ENCODE peak calls at places on chromosomes 3 and 15, in six cellular contexts. W is IMR-90, R is K562, T is HepG2, I is GM12878, B is A549. Z is an unnamed sample.

GRCh38 chr15:71273731-71274447 is 158.6 kb downstream of the THSD4 start:
- DNase-seq in W (no peak), R (no peak), T (no peak), I (no peak), B (no peak), Z (no peak)

GRCh38 chr3:40843851-40844548 is 319.2 kb downstream of the ZNF621 start:
- DNase-seq in W (no peak), R (no peak), T (peak; percentile 55), I (no peak), B (no peak), Z (no peak)

GRCh38 chr3:181610083-181610972 is 101.4 kb upstream of the SOX2 start:
- DNase-seq in W (no peak), R (no peak), T (no peak), I (no peak), B (no peak), Z (no peak)

GRCh38 chr15:70319466-70319865 is 221.7 kb upstream of the TLE3 start:
- DNase-seq in W (no peak), R (no peak), T (no peak), I (peak; percentile 86), B (no peak), Z (no peak)

GRCh38 chr15:63349156-63349555 is 32.5 kb downstream of the CA12 start:
- DNase-seq in W (no peak), R (no peak), T (no peak), I (no peak), B (no peak), Z (no peak)

GRCh38 chr3:107994954-107995715 is 95.7 kb downstream of the CD47 start:
- DNase-seq in W (no peak), R (no peak), T (no peak), I (no peak), B (no peak), Z (no peak)

GRCh38 chr3:194045289-194045688 is 90.7 kb upstream of the HES1 start:
- DNase-seq in W (no peak), R (no peak), T (no peak), I (peak; percentile 41), B (no peak), Z (no peak)

GRCh38 chr15:83973816-83974215 is 261.8 kb upstream of the GOLGA6L4 start:
- DNase-seq in W (peak; percentile 4), R (peak; percentile 21), T (peak; percentile 2), I (no peak), B (peak; percentile 12), Z (peak; percentile 56)

GRCh38 chr3:88589131-88589530 is 439.4 kb downstream of the C3orf38 start:
- DNase-seq in W (no peak), R (no peak), T (no peak), I (no peak), B (no peak), Z (peak; percentile 4)

GRCh38 chr3:4834403-4834866 is 144.8 kb upstream of the BHLHE40 start:
- DNase-seq in W (peak; percentile 17), R (peak; percentile 55), T (no peak), I (no peak), B (no peak), Z (no peak)

GRCh38 chr15:39447881-39448280 is 133.0 kb upstream of the THBS1 start:
- DNase-seq in W (no peak), R (no peak), T (no peak), I (no peak), B (no peak), Z (no peak)

GRCh38 chr3:109081746-109082510 is 36.0 kb downstream of the MORC1 start:
- DNase-seq in W (peak; percentile 54), R (peak; percentile 29), T (peak; percentile 31), I (peak; percentile 86), B (peak; percentile 53), Z (peak; percentile 45)

GRCh38 chr15:39411102-39411989 is 169.5 kb upstream of the THBS1 start:
- DNase-seq in W (no peak), R (no peak), T (no peak), I (peak; percentile 78), B (no peak), Z (no peak)

GRCh38 chr3:78820497-78820896 is 947.3 kb downstream of the ROBO1 start:
- DNase-seq in W (no peak), R (no peak), T (no peak), I (no peak), B (no peak), Z (no peak)

GRCh38 chr15:66573719-66574641 is 8.2 kb upstream of the LCTL start:
- DNase-seq in W (peak; percentile 89), R (no peak), T (no peak), I (no peak), B (no peak), Z (no peak)

GRCh38 chr15:72851586-72851985 is 68.0 kb upstream of the ADPGK start:
- DNase-seq in W (no peak), R (no peak), T (no peak), I (no peak), B (no peak), Z (no peak)

GRCh38 chr3:124383846-124384483 is 346.3 kb upstream of the UMPS start:
- DNase-seq in W (no peak), R (no peak), T (no peak), I (no peak), B (no peak), Z (no peak)

GRCh38 chr15:70284438-70285214 is 186.9 kb upstream of the TLE3 start:
- DNase-seq in W (no peak), R (no peak), T (no peak), I (no peak), B (no peak), Z (no peak)

GRCh38 chr15:52491460-52491859 is 37.2 kb downstream of the MYO5A start:
- DNase-seq in W (no peak), R (no peak), T (no peak), I (no peak), B (no peak), Z (no peak)

GRCh38 chr3:81492048-81492447 is 269.4 kb downstream of the GBE1 start:
- DNase-seq in W (peak; percentile 69), R (no peak), T (no peak), I (no peak), B (no peak), Z (no peak)

GRCh38 chr3:100158877-100159563 is 44.7 kb upstream of the FILIP1L start:
- DNase-seq in W (no peak), R (no peak), T (no peak), I (no peak), B (no peak), Z (no peak)

GRCh38 chr3:71133874-71134273 is 449.7 kb downstream of the FOXP1 start:
- DNase-seq in W (no peak), R (no peak), T (no peak), I (no peak), B (no peak), Z (no peak)

GRCh38 chr3:137764001-137764433 is at the start of gene SOX14:
- DNase-seq in W (no peak), R (no peak), T (peak; percentile 10), I (no peak), B (no peak), Z (peak; percentile 22)

GRCh38 chr3:137763594-137763938 is 549 bp upstream of the SOX14 start:
- DNase-seq in W (no peak), R (no peak), T (no peak), I (no peak), B (no peak), Z (no peak)

GRCh38 chr3:137765310-137766033 is 1.4 kb downstream of the SOX14 start:
- DNase-seq in W (no peak), R (no peak), T (no peak), I (no peak), B (no peak), Z (no peak)

GRCh38 chr3:137766069-137766960 is 2.2 kb downstream of the SOX14 start:
- DNase-seq in W (no peak), R (no peak), T (no peak), I (no peak), B (no peak), Z (no peak)

DNA sequence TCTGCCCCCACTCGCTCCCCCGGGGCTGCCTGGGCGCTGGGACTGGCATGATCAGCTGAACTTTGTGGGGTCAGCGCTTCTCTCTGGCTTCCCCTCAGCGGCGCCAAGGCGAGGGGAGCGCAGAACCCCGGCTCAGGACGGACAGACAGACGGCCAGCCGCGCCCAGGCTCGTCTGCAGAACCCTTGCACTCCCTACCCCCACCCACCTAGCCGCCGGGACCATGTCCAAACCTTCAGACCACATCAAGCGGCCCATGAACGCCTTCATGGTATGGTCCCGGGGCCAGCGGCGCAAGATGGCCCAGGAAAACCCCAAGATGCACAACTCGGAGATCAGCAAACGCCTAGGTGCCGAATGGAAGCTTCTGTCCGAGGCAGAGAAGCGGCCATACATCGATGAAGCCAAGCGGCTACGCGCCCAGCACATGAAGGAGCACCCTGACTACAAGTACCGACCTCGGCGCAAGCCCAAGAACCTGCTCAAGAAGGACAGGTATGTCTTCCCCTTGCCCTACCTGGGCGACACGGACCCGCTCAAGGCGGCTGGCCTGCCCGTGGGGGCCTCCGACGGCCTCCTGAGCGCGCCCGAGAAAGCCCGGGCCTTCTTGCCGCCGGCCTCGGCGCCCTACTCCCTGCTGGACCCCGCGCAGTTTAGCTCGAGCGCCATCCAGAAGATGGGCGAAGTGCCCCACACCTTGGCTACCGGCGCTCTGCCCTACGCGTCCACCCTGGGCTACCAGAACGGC is 621 bp downstream of the SOX14 start:
- DNase-seq in W (no peak), R (no peak), T (no peak), I (no peak), B (no peak), Z (no peak)
- TF ChIP-seq BHLHE40 in W (no peak), R (no peak), T (no peak), I (no peak), B (no peak), Z (no peak)

DNA sequence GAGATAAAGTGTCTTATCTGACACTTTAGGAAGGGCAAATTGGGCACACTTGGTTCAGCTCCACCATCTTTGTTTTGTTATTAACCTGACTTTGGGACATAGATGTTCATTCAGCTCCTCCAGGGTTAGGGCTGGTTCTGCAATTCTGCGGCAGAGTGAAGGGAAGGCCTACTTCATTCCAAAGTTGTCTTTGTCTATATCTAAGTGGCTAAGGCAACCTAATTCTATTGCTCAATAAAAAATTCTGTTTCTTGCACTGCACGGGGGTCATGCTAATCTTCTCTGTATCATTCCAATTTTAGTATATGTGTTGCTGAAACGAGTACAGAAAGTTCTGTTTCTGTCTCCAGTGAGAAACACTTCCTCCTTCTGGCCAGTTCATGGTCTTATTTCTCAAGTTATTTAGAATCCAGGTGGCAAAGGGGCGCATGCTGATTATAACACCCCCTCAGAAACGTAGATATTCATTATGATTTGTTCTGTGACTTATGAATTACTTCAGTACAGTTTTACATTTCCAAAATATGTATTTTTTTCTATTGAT is 53.5 kb downstream of the PFN2 start:
- DNase-seq in W (no peak), R (no peak), T (no peak), I (no peak), B (no peak), Z (no peak)
- TF ChIP-seq BHLHE40 in W (no peak), R (no peak), T (no peak), I (no peak), B (no peak), Z (no peak)

GRCh38 chr3:141150931-141151330 is 80.7 kb upstream of the PXYLP1 start:
- DNase-seq in W (no peak), R (no peak), T (no peak), I (no peak), B (no peak), Z (no peak)
- TF ChIP-seq BHLHE40 in W (no peak), R (no peak), T (no peak), I (no peak), B (no peak), Z (no peak)

GRCh38 chr3:9606108-9606507 is 43.2 kb upstream of the MTMR14 start:
- DNase-seq in W (no peak), R (no peak), T (no peak), I (no peak), B (no peak), Z (no peak)
- TF ChIP-seq BHLHE40 in W (no peak), R (no peak), T (no peak), I (no peak), B (no peak), Z (no peak)

GRCh38 chr15:26665950-26666921 is 106.6 kb downstream of the GABRB3 start:
- DNase-seq in W (no peak), R (peak; percentile 17), T (no peak), I (no peak), B (peak; percentile 56), Z (no peak)
- TF ChIP-seq BHLHE40 in W (no peak), R (no peak), T (no peak), I (no peak), B (no peak), Z (no peak)